ENCODE peak calls at places on chromosomes 4 and X, in five cellular contexts. N, G, T, J and W are unnamed samples.

GRCh38 chrX:18271725-18272124 is 51.0 kb upstream of the BEND2 start:
- DNase-seq in N (no peak), G (no peak), T (no peak), J (no peak), W (no peak)

GRCh38 chr4:41539711-41540110 is 1.8 kb downstream of the LIMCH1 start:
- DNase-seq in N (no peak), G (no peak), T (no peak), J (no peak), W (no peak)

GRCh38 chrX:43655961-43656494 is at the start of gene MAOA:
- DNase-seq in N (peak; percentile 88), G (peak; percentile 81), T (peak; percentile 66), J (no peak), W (no peak)

GRCh38 chr4:153880983-153881382 is 92.1 kb upstream of the SFRP2 start:
- DNase-seq in N (no peak), G (no peak), T (no peak), J (no peak), W (no peak)

GRCh38 chrX:46791927-46792825 is 33.3 kb upstream of the SLC9A7 start:
- DNase-seq in N (peak; percentile 13), G (no peak), T (peak; percentile 32), J (peak; percentile 91), W (peak; percentile 20)

GRCh38 chr4:140251566-140251965 is 97.6 kb upstream of the MAML3 start:
- DNase-seq in N (no peak), G (no peak), T (no peak), J (no peak), W (no peak)

GRCh38 chrX:41381685-41382084 is 47.7 kb downstream of the DDX3X start:
- DNase-seq in N (peak; percentile 41), G (no peak), T (peak; percentile 51), J (peak; percentile 80), W (no peak)

GRCh38 chr4:177511611-177512010 is 69.4 kb upstream of the AGA start:
- DNase-seq in N (peak; percentile 67), G (no peak), T (no peak), J (no peak), W (no peak)

GRCh38 chrX:68938244-68939004 is 109.6 kb downstream of the EFNB1 start:
- DNase-seq in N (no peak), G (peak; percentile 63), T (no peak), J (no peak), W (no peak)

GRCh38 chrX:30181353-30181752 is 34.0 kb upstream of the MAGEB2 start:
- DNase-seq in N (no peak), G (no peak), T (no peak), J (no peak), W (peak; percentile 11)

GRCh38 chrX:107563851-107564250 is 64.5 kb upstream of the PRPS1 start:
- DNase-seq in N (no peak), G (no peak), T (no peak), J (no peak), W (no peak)

GRCh38 chr4:182465979-182466378 is 222.8 kb downstream of the TENM3 start:
- DNase-seq in N (no peak), G (no peak), T (no peak), J (no peak), W (no peak)

GRCh38 chr4:87069037-87069742 is 134.4 kb downstream of the AFF1 start:
- DNase-seq in N (no peak), G (no peak), T (no peak), J (no peak), W (no peak)
- TF ChIP-seq CTCF in N (no peak), G (no peak), T (no peak), J (no peak), W (no peak)

GRCh38 chr4:2245787-2246275 is 3.9 kb upstream of the HAUS3 start:
- DNase-seq in N (no peak), G (no peak), T (no peak), J (no peak), W (no peak)

GRCh38 chr4:2241003-2241402 is 918 bp downstream of the HAUS3 start:
- DNase-seq in N (no peak), G (no peak), T (no peak), J (no peak), W (no peak)

GRCh38 chr4:2244947-2245786 is 3.2 kb upstream of the HAUS3 start:
- DNase-seq in N (no peak), G (no peak), T (no peak), J (no peak), W (no peak)

GRCh38 chr4:2243682-2244380 is 1.9 kb upstream of the HAUS3 start:
- DNase-seq in N (no peak), G (peak; percentile 74), T (no peak), J (no peak), W (peak; percentile 48)

DNA sequence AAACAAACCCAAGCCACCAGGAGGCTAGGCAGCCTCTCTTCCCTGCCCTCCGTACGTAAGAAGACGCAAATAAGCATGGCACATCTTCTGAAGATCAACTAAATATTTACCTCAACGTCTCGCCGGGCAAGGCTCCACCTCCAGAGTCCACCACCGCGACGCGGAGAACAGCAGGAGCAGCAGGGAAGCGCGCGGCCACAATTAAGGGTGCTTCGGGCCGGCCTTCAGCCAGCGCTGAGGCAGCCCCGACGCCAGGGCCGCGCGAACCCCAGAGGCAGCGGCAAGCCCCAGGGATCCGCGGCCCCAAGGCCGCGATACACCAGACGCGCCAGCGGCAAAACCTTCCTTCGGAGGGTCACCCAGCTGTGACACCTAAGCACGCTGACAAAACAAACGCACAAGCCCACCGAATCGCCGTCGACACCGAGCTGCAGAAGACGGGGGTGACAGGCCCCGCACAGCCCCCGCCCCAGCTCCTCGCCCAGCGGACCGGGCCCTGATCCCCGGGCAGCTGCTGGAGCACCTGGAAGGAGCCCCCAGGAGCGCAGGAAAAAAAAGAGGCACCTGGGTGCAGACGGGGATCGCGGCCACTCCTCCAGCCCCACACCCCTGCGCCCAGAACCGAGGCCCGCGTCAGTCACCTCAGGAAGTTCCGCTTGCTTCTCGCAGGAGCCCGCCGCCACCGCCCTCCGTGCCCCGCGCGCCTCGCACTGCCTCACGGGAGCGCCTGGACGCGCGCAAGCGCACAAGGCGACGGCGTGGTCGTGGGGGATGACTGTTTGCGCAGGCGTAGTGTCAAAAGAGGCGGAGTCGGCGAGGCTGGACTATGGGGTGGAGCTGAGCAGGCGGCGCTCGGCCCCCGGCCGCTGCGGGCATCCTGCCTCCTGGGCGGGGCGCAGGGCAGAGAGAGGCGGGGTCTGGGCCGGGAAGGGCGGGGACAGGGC is at the start of the genes HAUS3 and POLN:
- DNase-seq in N (peak; percentile 96), G (peak; percentile 98), T (peak; percentile 99), J (peak; percentile 94), W (peak; percentile 100)
- TF ChIP-seq CTCF in N (no peak), G (no peak), T (no peak), J (no peak), W (no peak)

GRCh38 chr4:26028793-26029511 is 114.9 kb downstream of the SMIM20 start:
- DNase-seq in N (no peak), G (no peak), T (peak; percentile 91), J (no peak), W (peak; percentile 87)
- TF ChIP-seq CTCF in N (no peak), G (peak; percentile 28), T (peak; percentile 74), J (peak; percentile 90), W (peak; percentile 97)

GRCh38 chr4:72525938-72526337 is 43.1 kb downstream of the ADAMTS3 start:
- DNase-seq in N (no peak), G (no peak), T (no peak), J (peak; percentile 40), W (no peak)
- TF ChIP-seq CTCF in N (no peak), G (no peak), T (no peak), J (no peak), W (no peak)

GRCh38 chrX:112368371-112368770 is 285.8 kb upstream of the TRPC5 start:
- DNase-seq in N (no peak), G (no peak), T (peak; percentile 48), J (no peak), W (no peak)
- TF ChIP-seq CTCF in N (no peak), G (no peak), T (peak; percentile 75), J (peak; percentile 13), W (no peak)

DNA sequence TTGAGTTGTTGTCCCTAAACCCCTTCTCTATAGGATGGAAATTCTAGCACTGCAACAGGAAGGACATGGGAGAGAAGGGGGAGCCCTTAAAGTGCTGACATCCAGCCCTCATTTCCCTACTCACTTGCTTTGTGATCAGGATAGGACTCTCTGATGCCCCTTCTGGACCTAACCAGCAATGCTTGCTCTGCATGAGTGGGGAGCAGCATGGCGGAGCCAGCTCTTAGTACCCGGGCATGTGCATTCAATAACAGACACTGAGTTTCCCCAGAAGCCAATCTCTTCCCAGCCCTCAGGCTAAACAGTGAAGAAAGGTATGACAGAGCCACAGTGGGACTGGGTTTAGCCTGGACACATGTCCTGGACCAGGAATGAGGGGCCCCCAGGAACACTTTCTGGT is 14.0 kb downstream of the SOD3 start:
- DNase-seq in N (no peak), G (no peak), T (peak; percentile 31), J (no peak), W (no peak)
- TF ChIP-seq CTCF in N (no peak), G (no peak), T (peak; percentile 41), J (peak; percentile 42), W (no peak)

GRCh38 chrX:10401239-10401638 is 219.1 kb downstream of the MID1 start:
- DNase-seq in N (no peak), G (no peak), T (no peak), J (no peak), W (no peak)
- TF ChIP-seq CTCF in N (no peak), G (no peak), T (no peak), J (peak; percentile 15), W (no peak)

GRCh38 chr4:2436301-2436700 is 17.5 kb downstream of the CFAP99 start:
- DNase-seq in N (no peak), G (no peak), T (no peak), J (no peak), W (no peak)
- TF ChIP-seq CTCF in N (no peak), G (no peak), T (no peak), J (peak; percentile 60), W (no peak)

GRCh38 chr4:86891785-86892638 is at the start of gene C4orf36:
- DNase-seq in N (peak; percentile 82), G (peak; percentile 76), T (peak; percentile 89), J (peak; percentile 23), W (peak; percentile 63)
- TF ChIP-seq CTCF in N (no peak), G (no peak), T (no peak), J (peak; percentile 14), W (no peak)

DNA sequence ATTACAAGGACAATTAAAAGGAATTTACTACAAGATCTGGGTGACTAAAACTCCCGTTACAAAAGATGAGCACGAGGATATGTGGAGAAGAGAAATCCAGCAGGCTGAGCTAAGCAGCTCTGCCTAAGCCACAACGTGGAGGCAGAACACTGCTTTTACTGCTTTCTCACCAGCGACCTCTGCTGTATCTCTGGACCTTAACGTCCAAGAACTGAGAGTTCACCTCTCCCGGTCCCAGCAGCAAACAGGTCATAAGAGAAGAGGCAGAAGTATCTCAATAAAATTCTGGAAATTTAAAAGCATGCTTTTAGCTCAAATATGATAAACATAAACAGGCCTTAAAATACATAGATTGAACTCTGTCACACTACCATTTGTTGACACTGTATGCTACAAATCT is 81.0 kb downstream of the ADGRA3 start:
- DNase-seq in N (no peak), G (no peak), T (peak; percentile 75), J (peak; percentile 54), W (no peak)
- TF ChIP-seq CTCF in N (no peak), G (no peak), T (peak; percentile 57), J (peak; percentile 75), W (peak; percentile 39)